ENCODE peak calls at places on chromosomes 6 and 20, in eight cellular contexts. N is endothelial cell, G is IMR-90, L is HT1080, P is thoracic aorta, R is SJSA1, E is retina, U is pancreas. Q is an unnamed sample.

GRCh38 chr20:6053776-6054688 is at the start of gene LRRN4:
- DNase-seq in N (peak), P (no peak), U (peak), L (peak), R (no peak), G (peak), E (no peak), Q (peak)

GRCh38 chr6:21264288-21264818 is 329.2 kb upstream of the SOX4 start:
- DNase-seq in P (no peak), E (no peak), L (no peak), N (no peak), G (no peak), U (no peak), R (no peak), Q (no peak)

GRCh38 chr20:31860431-31861345 is 9.6 kb downstream of the DUSP15 start:
- DNase-seq in U (no peak), G (no peak), E (peak), L (no peak), P (no peak), R (peak), N (no peak), Q (peak)

GRCh38 chr6:89311853-89312531 is 3.1 kb downstream of the GABRR2 start:
- DNase-seq in P (no peak), R (no peak), G (peak), L (peak), E (peak), U (no peak), N (peak), Q (no peak)

GRCh38 chr6:167130712-167131684 is 8.1 kb downstream of the CCR6 start:
- DNase-seq in U (no peak), N (no peak), L (no peak), G (no peak), E (no peak), R (no peak), P (no peak), Q (no peak)

GRCh38 chr6:21859193-21859735 is 265.7 kb downstream of the SOX4 start:
- DNase-seq in G (no peak), U (no peak), E (no peak), L (no peak), N (no peak), P (no peak), R (no peak), Q (no peak)

GRCh38 chr20:59328071-59328470 is 27.7 kb downstream of the EDN3 start:
- DNase-seq in E (no peak), U (no peak), G (no peak), R (no peak), N (no peak), P (no peak), L (no peak), Q (no peak)

GRCh38 chr6:106910999-106911949 is 63.3 kb downstream of the CD24 start:
- DNase-seq in P (no peak), N (peak), E (no peak), R (no peak), G (no peak), U (no peak), L (no peak), Q (no peak)

GRCh38 chr6:39452306-39452705 is 129.8 kb upstream of the KCNK16 start:
- DNase-seq in N (no peak), G (peak), P (no peak), L (peak), E (no peak), R (no peak), U (no peak), Q (peak)

GRCh38 chr6:19691465-19692167 is 145.6 kb upstream of the ID4 start:
- DNase-seq in U (no peak), E (peak), L (no peak), R (no peak), P (no peak), N (peak), G (no peak), Q (no peak)

GRCh38 chr6:131041814-131042213 is 21.2 kb downstream of the EPB41L2 start:
- DNase-seq in G (peak), L (no peak), U (no peak), E (no peak), P (no peak), N (no peak), R (no peak), Q (no peak)

Q was measured in foreskin keratinocyte.